ENCODE peak calls at places on chromosomes 11 and 22, in five cellular contexts. Q, S, A, Z and L are unnamed samples. For H3K9me2, the result is how much of the 10 kb centered on the place peaks cover.

GRCh38 chr11:43419460-43419859 is 60.7 kb downstream of the TTC17 start:
- DNase-seq in Q (peak), Z (peak), A (peak), S (peak), L (peak)

GRCh38 chr11:134407321-134407828 is 4.7 kb downstream of the B3GAT1 start:
- DNase-seq in Z (no peak), Q (no peak), A (no peak), S (no peak), L (no peak)

GRCh38 chr22:31278643-31279326 is 13.5 kb downstream of the PIK3IP1 start:
- DNase-seq in Q (no peak), S (no peak), A (no peak), Z (no peak), L (no peak)

GRCh38 chr22:35568751-35569725 is 28.4 kb downstream of the RASD2 start:
- DNase-seq in A (peak), S (no peak), Q (peak), Z (no peak), L (no peak)

GRCh38 chr11:72278911-72279310 is 34.9 kb upstream of the PHOX2A start:
- DNase-seq in A (peak), Q (peak), Z (no peak), S (no peak), L (peak)

GRCh38 chr11:129853508-129854228 is 38.0 kb downstream of the TMEM45B start:
- DNase-seq in S (peak), Q (peak), A (peak), Z (peak), L (no peak)

GRCh38 chr11:829116-829945 is 1.6 kb downstream of the CRACR2B start:
- DNase-seq in S (no peak), Z (peak), Q (no peak), A (no peak), L (no peak)

GRCh38 chr11:1289211-1289935 is 20.1 kb downstream of the TOLLIP start:
- DNase-seq in Z (no peak), S (no peak), Q (no peak), A (no peak), L (no peak)

GRCh38 chr11:112834277-112834755 is 126.9 kb upstream of the NCAM1 start:
- DNase-seq in Q (no peak), A (no peak), Z (no peak), S (peak), L (no peak)

GRCh38 chr22:39148727-39149535 is 3.5 kb downstream of the CBX7 start:
- DNase-seq in Z (peak), Q (no peak), A (no peak), S (peak), L (no peak)

GRCh38 chr11:113286509-113287497 is 27.6 kb upstream of the TTC12 start:
- DNase-seq in S (no peak), A (peak), Z (no peak), Q (no peak), L (no peak)

GRCh38 chr11:102012946-102013345 is 34.3 kb upstream of the CFAP300 start:
- DNase-seq in Q (no peak), Z (no peak), A (no peak), S (no peak), L (no peak)

GRCh38 chr11:72813740-72814138 is 472 bp upstream of the ATG16L2 start:
- DNase-seq in S (peak), Z (peak), Q (peak), A (peak), L (peak)

GRCh38 chr11:68315581-68315920 is 3.2 kb downstream of the LRP5 start:
- DNase-seq in Z (no peak), A (no peak), S (peak), Q (no peak), L (no peak)

GRCh38 chr11:62721994-62722393 is 5.3 kb downstream of the HNRNPUL2 start:
- DNase-seq in A (peak), Q (peak), Z (peak), S (no peak), L (no peak)
- H3K9me2 ChIP-seq in A (under half), Q (under half), Z (under half), S (under half), L (under half)

GRCh38 chr11:11949482-11949881 is 58.9 kb downstream of the DKK3 start:
- DNase-seq in S (no peak), Q (no peak), A (no peak), Z (no peak), L (no peak)
- H3K9me2 ChIP-seq in S (under half), Q (under half), A (under half), Z (under half), L (under half)

DNA sequence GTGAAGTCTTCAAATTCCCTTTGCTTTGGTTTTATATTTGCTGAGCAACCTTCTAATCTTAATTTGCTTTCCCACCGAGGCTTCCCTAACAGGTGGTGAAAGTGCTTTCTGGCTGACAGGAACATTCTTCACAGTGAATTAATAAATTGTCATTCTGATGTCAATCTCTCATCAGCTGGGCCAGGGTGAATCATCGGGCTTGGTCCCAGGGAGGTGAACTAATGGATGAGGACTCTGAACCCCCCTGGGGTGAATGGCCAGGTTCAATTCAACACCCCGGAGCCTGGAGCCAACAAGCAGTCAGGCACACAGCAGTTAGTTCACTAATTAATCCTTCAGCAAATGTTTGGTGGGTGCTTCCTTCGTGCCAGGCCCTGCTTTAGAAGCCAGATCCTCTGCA is 155.4 kb upstream of the PDGFD start:
- DNase-seq in S (no peak), Z (no peak), Q (no peak), A (no peak), L (no peak)
- H3K9me2 ChIP-seq in S (under half), Z (under half), Q (under half), A (under half), L (under half)

DNA sequence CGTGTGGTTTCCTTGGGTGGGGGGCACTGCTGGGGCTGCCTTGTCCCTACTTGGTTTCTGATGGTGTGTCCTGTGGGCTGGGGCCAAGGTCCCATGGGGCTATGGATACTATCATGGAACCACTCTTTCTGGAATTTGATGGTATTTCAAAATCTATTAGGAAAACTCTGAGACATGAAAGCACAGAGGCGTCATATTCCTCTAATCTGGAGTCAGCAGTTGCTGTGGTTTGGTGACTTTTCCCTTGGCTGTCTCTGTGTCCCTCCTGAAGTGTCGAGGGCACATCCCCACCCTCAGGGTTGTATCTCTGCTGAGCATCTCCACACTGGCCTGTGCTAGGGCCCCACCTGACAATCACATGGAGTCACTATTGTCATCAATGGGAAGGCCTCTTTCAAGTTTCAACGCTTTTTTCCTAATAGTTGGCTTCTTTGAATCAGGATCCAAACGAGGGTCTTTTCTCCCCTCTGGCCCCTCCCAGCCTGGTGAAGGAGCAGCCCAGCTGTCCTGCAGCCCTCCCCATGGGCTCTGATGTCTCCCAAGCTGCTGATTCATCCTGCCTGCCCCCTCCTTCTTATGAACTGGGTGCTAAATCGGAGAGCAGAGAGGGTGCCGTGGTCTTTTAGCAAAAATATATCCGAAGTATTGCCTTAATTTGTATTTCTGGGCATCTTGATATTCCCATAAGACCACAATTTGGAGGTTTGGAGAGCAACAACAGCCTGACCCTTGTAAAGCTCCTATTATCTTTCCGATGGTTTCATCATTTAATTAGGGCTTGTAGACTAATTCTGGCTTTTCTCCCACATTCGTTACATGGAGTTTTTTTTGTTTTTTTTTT is 38.5 kb downstream of the MED15 start:
- DNase-seq in S (no peak), Q (no peak), Z (no peak), A (no peak), L (no peak)
- H3K9me2 ChIP-seq in S (under half), Q (under half), Z (under half), A (under half), L (under half)

DNA sequence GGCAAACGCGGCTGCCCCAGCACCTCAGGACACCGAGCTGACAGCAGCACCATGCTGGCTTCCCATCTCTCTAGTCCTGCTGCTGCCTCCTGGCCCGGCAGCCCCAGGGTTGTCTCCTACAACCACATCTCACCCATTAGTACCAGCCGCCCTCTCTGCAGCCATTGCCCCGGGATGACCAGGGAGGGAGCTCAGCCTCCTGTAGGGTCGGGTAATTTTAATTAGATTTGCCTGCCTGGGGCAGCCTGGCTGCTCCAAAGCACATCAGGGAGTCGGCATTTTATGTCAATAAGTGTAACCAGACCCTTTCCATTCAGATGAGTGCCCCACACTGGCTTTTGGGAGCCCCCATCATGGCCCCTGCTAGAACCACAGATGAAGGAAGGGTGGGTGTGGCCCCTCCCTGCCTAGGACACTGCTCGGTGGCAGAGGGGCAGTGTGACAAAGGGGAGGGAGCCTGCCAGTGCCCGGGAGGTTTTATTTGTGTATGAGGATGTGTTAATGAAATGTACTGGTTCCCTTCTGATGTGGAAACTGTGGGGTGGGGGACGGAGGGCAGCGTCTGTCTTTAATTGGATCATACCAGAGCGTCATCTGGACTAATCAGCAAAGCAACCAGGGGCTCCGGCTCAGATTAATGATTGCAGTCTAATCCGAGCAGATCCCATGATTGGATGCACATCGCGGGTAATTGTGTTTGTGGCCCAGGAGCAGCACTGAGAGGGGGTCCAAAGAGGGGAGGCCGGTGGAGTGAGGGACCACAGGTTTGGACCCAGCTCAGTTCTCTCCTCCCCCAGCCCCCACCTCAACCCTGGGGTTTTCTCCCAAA is 125.3 kb downstream of the FEZ1 start:
- DNase-seq in S (peak), Q (no peak), A (no peak), Z (peak), L (no peak)
- H3K9me2 ChIP-seq in S (under half), Q (under half), A (under half), Z (under half), L (under half)